ENCODE peak calls at places on chromosomes 2 and 18, in nine cellular contexts. E is mammary epithelial cell, I is cardiac fibroblast, W is fibroblast of pulmonary artery, H is Peyer's patch, D is astrocyte of the cerebellum, F is GM20000, G is neural progenitor cell, L is epithelial cell of esophagus. Y is an unnamed sample.

GRCh38 chr2:229342376-229342775 is 71.3 kb upstream of the PID1 start:
- DNase-seq in E (peak; percentile 55), I (peak; percentile 50), W (peak; percentile 59), H (no peak), D (no peak), F (no peak), G (peak; percentile 62), L (peak; percentile 76), Y (no peak)

GRCh38 chr18:67302043-67302442 is 214.5 kb downstream of the DSEL start:
- DNase-seq in E (peak; percentile 39), I (peak; percentile 52), W (peak; percentile 27), H (no peak), D (peak; percentile 4), F (no peak), G (no peak), L (peak; percentile 19), Y (no peak)

GRCh38 chr2:162244559-162245031 is 1.4 kb upstream of the FAP start:
- DNase-seq in E (peak; percentile 95), I (peak; percentile 98), W (peak; percentile 93), H (no peak), D (no peak), F (no peak), G (no peak), L (peak; percentile 98), Y (peak; percentile 93)

GRCh38 chr2:101406867-101407266 is 19.6 kb upstream of the CREG2 start:
- DNase-seq in E (no peak), I (peak; percentile 77), W (peak; percentile 63), H (no peak), D (peak; percentile 38), F (no peak), G (no peak), L (peak; percentile 29), Y (peak; percentile 77)

GRCh38 chr18:74370163-74370562 is 54.5 kb downstream of the C18orf63 start:
- DNase-seq in E (no peak), I (no peak), W (no peak), H (no peak), D (no peak), F (no peak), G (no peak), L (no peak), Y (no peak)

GRCh38 chr2:95026471-95027368 is 1.2 kb downstream of the MAL start:
- DNase-seq in E (no peak), I (no peak), W (no peak), H (no peak), D (no peak), F (no peak), G (no peak), L (no peak), Y (no peak)

GRCh38 chr2:44934521-44934961 is 7.0 kb upstream of the SIX3 start:
- DNase-seq in E (no peak), I (no peak), W (no peak), H (no peak), D (no peak), F (no peak), G (peak; percentile 76), L (no peak), Y (no peak)

GRCh38 chr2:200338692-200339091 is 32.2 kb downstream of the SPATS2L start:
- DNase-seq in E (no peak), I (no peak), W (no peak), H (no peak), D (no peak), F (no peak), G (no peak), L (no peak), Y (no peak)

GRCh38 chr2:64722645-64723044 is 68.9 kb upstream of the SERTAD2 start:
- DNase-seq in E (no peak), I (no peak), W (no peak), H (no peak), D (no peak), F (no peak), G (no peak), L (no peak), Y (no peak)

GRCh38 chr2:16553222-16553621 is 112.4 kb downstream of the CYRIA start:
- DNase-seq in E (peak; percentile 28), I (peak; percentile 64), W (peak; percentile 72), H (no peak), D (peak; percentile 13), F (peak; percentile 12), G (peak; percentile 73), L (peak; percentile 71), Y (no peak)

GRCh38 chr2:120710256-120710655 is 25.4 kb upstream of the GLI2 start:
- DNase-seq in E (no peak), I (peak; percentile 41), W (no peak), H (no peak), D (peak; percentile 9), F (no peak), G (no peak), L (peak; percentile 48), Y (peak; percentile 52)

GRCh38 chr2:96907405-96908041 is 37.6 kb upstream of the SEMA4C start:
- DNase-seq in E (no peak), I (peak; percentile 21), W (peak; percentile 28), H (no peak), D (no peak), F (no peak), G (peak; percentile 91), L (no peak), Y (no peak)

GRCh38 chr2:138492160-138492559 is 9.4 kb upstream of the SPOPL start:
- DNase-seq in E (no peak), I (no peak), W (no peak), H (no peak), D (no peak), F (no peak), G (no peak), L (no peak), Y (no peak)

GRCh38 chr2:101729521-101730190 is 32.1 kb downstream of the MAP4K4 start:
- DNase-seq in E (no peak), I (no peak), W (no peak), H (no peak), D (no peak), F (no peak), G (no peak), L (no peak), Y (no peak)

GRCh38 chr18:63342206-63342605 is 22.6 kb upstream of the BCL2 start:
- DNase-seq in E (no peak), I (peak; percentile 50), W (peak; percentile 56), H (no peak), D (no peak), F (peak; percentile 64), G (peak; percentile 66), L (peak; percentile 36), Y (no peak)
- TF ChIP-seq CTCF in E (peak; percentile 48), I (peak; percentile 50), W (peak; percentile 58), H (no peak), D (peak; percentile 64), F (peak; percentile 66), G (peak; percentile 68), L (peak; percentile 67), Y (peak; percentile 45)

DNA sequence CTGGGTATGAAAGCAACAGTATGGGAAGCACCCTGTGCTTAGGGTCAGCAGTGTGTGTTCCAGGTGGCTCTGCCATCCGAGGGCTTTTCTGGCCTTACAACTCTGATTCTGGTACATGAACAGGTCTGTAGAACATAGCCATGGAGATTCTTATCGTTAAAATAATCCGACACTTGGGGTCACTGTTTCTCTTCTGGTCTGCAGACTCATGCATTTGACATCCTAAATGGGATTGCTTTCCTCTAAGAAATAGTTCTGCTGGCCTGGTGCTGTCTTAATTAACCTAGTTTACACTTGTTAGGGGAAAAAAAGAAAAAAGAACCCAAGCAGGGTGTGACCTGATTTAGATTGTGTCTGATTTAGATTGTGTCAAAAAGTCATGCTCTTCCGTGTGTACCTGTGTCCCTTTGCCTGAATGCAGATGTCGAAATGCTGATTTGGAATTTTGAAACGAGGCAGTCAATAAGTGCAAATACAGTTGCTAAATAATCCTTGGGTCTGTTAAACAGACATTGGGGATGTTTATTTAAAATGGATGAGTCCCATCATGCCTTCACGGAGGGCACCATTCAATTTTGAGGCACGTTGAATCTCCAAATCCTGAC is 59.6 kb downstream of the TRPM8 start:
- DNase-seq in E (peak; percentile 70), I (peak; percentile 85), W (peak; percentile 72), H (no peak), D (peak; percentile 76), F (peak; percentile 49), G (peak; percentile 68), L (peak; percentile 77), Y (peak; percentile 17)
- TF ChIP-seq CTCF in E (peak; percentile 64), I (peak; percentile 44), W (peak; percentile 36), H (no peak), D (peak; percentile 45), F (no peak), G (peak; percentile 64), L (peak; percentile 63), Y (peak; percentile 49)

GRCh38 chr2:70467831-70468810 is 85.5 kb downstream of the TGFA start:
- DNase-seq in E (no peak), I (no peak), W (no peak), H (no peak), D (no peak), F (no peak), G (no peak), L (no peak), Y (no peak)
- TF ChIP-seq CTCF in E (no peak), I (no peak), W (no peak), H (no peak), D (no peak), F (no peak), G (no peak), L (no peak), Y (no peak)

GRCh38 chr2:26674002-26674751 is 18.3 kb upstream of the KCNK3 start:
- DNase-seq in E (no peak), I (no peak), W (no peak), H (no peak), D (no peak), F (no peak), G (no peak), L (no peak), Y (no peak)

GRCh38 chr2:26671691-26672090 is 20.8 kb upstream of the KCNK3 start:
- DNase-seq in E (no peak), I (no peak), W (no peak), H (no peak), D (no peak), F (no peak), G (no peak), L (no peak), Y (no peak)

GRCh38 chr2:26672112-26672817 is 20.3 kb upstream of the KCNK3 start:
- DNase-seq in E (no peak), I (no peak), W (no peak), H (no peak), D (no peak), F (no peak), G (no peak), L (no peak), Y (no peak)

GRCh38 chr2:26674771-26675170 is 17.8 kb upstream of the KCNK3 start:
- DNase-seq in E (no peak), I (no peak), W (no peak), H (no peak), D (no peak), F (no peak), G (no peak), L (no peak), Y (no peak)

GRCh38 chr2:26672818-26673393 is 19.6 kb upstream of the KCNK3 start:
- DNase-seq in E (no peak), I (no peak), W (no peak), H (no peak), D (no peak), F (no peak), G (no peak), L (no peak), Y (no peak)
- TF ChIP-seq CTCF in E (no peak), I (no peak), W (no peak), H (no peak), D (no peak), F (no peak), G (no peak), L (no peak), Y (no peak)